ENCODE peak calls at places on chromosomes 1 and 21, in six cellular contexts. Q is AML-193, L is T-cell, J is renal cortical epithelial cell, A is endothelial cell, G is fibroblast of lung. D is an unnamed sample.

GRCh38 chr1:15758537-15758936 is at the start of gene FBLIM1:
- DNase-seq in Q (no peak), J (no peak), L (no peak), A (peak), G (no peak), D (peak)

GRCh38 chr1:215417122-215417521 is 150.0 kb upstream of the KCTD3 start:
- DNase-seq in G (peak), J (no peak), A (no peak), L (no peak), Q (no peak), D (no peak)

GRCh38 chr1:3162483-3162882 is 93.5 kb downstream of the PRDM16 start:
- DNase-seq in Q (no peak), A (no peak), L (no peak), J (no peak), G (no peak), D (no peak)

GRCh38 chr1:43137445-43138052 is 34.5 kb downstream of the EBNA1BP2 start:
- DNase-seq in Q (no peak), G (no peak), A (no peak), L (no peak), J (no peak), D (no peak)

GRCh38 chr1:94731891-94732290 is 88.3 kb upstream of the SLC44A3 start:
- DNase-seq in A (no peak), J (no peak), L (no peak), Q (no peak), G (no peak), D (no peak)

GRCh38 chr1:6502000-6502891 is 10.8 kb upstream of the PLEKHG5 start:
- DNase-seq in Q (no peak), J (no peak), A (no peak), G (peak), L (no peak), D (peak)

GRCh38 chr1:23081376-23081775 is 62.1 kb downstream of the KDM1A start:
- DNase-seq in Q (no peak), G (no peak), J (no peak), A (no peak), L (no peak), D (no peak)

GRCh38 chr1:52080014-52080415 is 23.9 kb downstream of the BTF3L4 start:
- DNase-seq in J (peak), A (no peak), Q (no peak), G (no peak), L (no peak), D (no peak)

GRCh38 chr1:205042911-205043806 is at the start of gene CNTN2:
- DNase-seq in G (no peak), J (no peak), A (peak), Q (no peak), L (no peak), D (no peak)

GRCh38 chr1:200908158-200908868 is 13.6 kb downstream of the INAVA start:
- DNase-seq in L (no peak), J (no peak), Q (no peak), G (no peak), A (no peak), D (no peak)

GRCh38 chr1:159239551-159240220 is 35.0 kb downstream of the ACKR1 start:
- DNase-seq in G (no peak), A (no peak), J (no peak), L (no peak), Q (no peak), D (peak)

GRCh38 chr1:40029608-40030007 is 10.9 kb upstream of the CAP1 start:
- DNase-seq in A (no peak), Q (peak), G (no peak), L (no peak), J (peak), D (no peak)

GRCh38 chr1:15337656-15338402 is 71.9 kb upstream of the EFHD2 start:
- DNase-seq in Q (no peak), L (no peak), G (peak), A (no peak), J (peak), D (peak)

GRCh38 chr1:41341756-41342562 is 19.3 kb upstream of the FOXO6 start:
- DNase-seq in A (no peak), Q (no peak), J (peak), L (no peak), G (no peak), D (peak)

GRCh38 chr1:26949926-26950319 is 10.3 kb downstream of the KDF1 start:
- DNase-seq in Q (no peak), J (peak), A (no peak), L (no peak), G (no peak), D (no peak)

GRCh38 chr1:178055093-178055492 is 38.8 kb upstream of the RASAL2 start:
- DNase-seq in Q (no peak), L (no peak), A (peak), J (no peak), G (peak), D (peak)

GRCh38 chr21:31670065-31670464 is 10.6 kb downstream of the SOD1 start:
- DNase-seq in Q (no peak), J (no peak), A (no peak), L (no peak), G (no peak), D (no peak)

GRCh38 chr1:1678581-1679380 is 13.8 kb downstream of the SLC35E2B start:
- DNase-seq in L (no peak), G (no peak), Q (no peak), J (no peak), A (peak), D (no peak)

GRCh38 chr1:97721221-97721620 is 199.6 kb downstream of the DPYD start:
- DNase-seq in J (no peak), Q (no peak), G (no peak), L (no peak), A (no peak), D (no peak)

GRCh38 chr21:43767980-43768867 is 7.9 kb downstream of the CSTB start:
- DNase-seq in Q (no peak), G (peak), A (no peak), J (peak), L (no peak), D (peak)

GRCh38 chr1:154752273-154753030 is 117.6 kb downstream of the KCNN3 start:
- DNase-seq in A (no peak), J (no peak), L (no peak), G (no peak), Q (no peak), D (peak)

GRCh38 chr1:164611754-164612642 is 53.0 kb downstream of the PBX1 start:
- DNase-seq in J (peak), Q (no peak), L (no peak), G (peak), A (no peak), D (peak)

GRCh38 chr21:36663033-36663855 is 35.7 kb upstream of the SIM2 start:
- DNase-seq in L (no peak), G (peak), J (peak), Q (no peak), A (no peak), D (no peak)

GRCh38 chr1:89594096-89594740 is 38.7 kb upstream of the LRRC8C start:
- DNase-seq in J (no peak), L (no peak), G (peak), Q (no peak), A (no peak), D (no peak)

GRCh38 chr1:61446531-61446991 is 278.4 kb downstream of the TM2D1 start:
- DNase-seq in Q (no peak), A (no peak), J (peak), G (no peak), L (no peak), D (no peak)

GRCh38 chr21:45291613-45292398 is 4.1 kb upstream of the POFUT2 start:
- DNase-seq in G (no peak), J (no peak), A (no peak), L (no peak), Q (no peak), D (peak)

GRCh38 chr1:36675106-36675505 is 192.4 kb upstream of the CSF3R start:
- DNase-seq in G (no peak), Q (no peak), A (no peak), L (no peak), J (no peak), D (no peak)

GRCh38 chr1:61056674-61057439 is 25.5 kb upstream of the NFIA start:
- DNase-seq in L (no peak), A (peak), J (no peak), G (peak), Q (no peak), D (peak)

GRCh38 chr21:20351138-20351537 is 647.1 kb upstream of the NCAM2 start:
- DNase-seq in Q (no peak), L (no peak), A (no peak), J (no peak), G (no peak), D (no peak)

GRCh38 chr1:211247921-211248320 is 11.2 kb upstream of the RCOR3 start:
- DNase-seq in L (no peak), G (no peak), J (no peak), A (no peak), Q (no peak), D (peak)

GRCh38 chr1:64981602-64981981 is 15.2 kb upstream of the JAK1 start:
- DNase-seq in G (no peak), Q (no peak), L (no peak), A (no peak), J (no peak), D (no peak)

GRCh38 chr1:109347511-109347910 is 40.7 kb upstream of the MYBPHL start:
- DNase-seq in L (no peak), Q (no peak), J (no peak), G (no peak), A (no peak), D (no peak)

GRCh38 chr1:3663999-3664699 is 11.8 kb downstream of the TP73 start:
- DNase-seq in L (no peak), G (no peak), Q (no peak), J (no peak), A (no peak), D (no peak)

GRCh38 chr1:241706967-241707366 is 54.9 kb downstream of the WDR64 start:
- DNase-seq in J (peak), L (peak), Q (no peak), A (no peak), G (no peak), D (peak)

GRCh38 chr1:29798699-29799566 is 562.6 kb downstream of the PTPRU start:
- DNase-seq in G (no peak), A (no peak), L (no peak), J (no peak), Q (no peak), D (no peak)

GRCh38 chr1:7232441-7232840 is 447.2 kb downstream of the CAMTA1 start:
- DNase-seq in Q (no peak), A (no peak), G (no peak), J (no peak), L (no peak), D (no peak)

GRCh38 chr1:164640673-164641352 is 81.8 kb downstream of the PBX1 start:
- DNase-seq in J (no peak), L (no peak), A (no peak), Q (no peak), G (no peak), D (no peak)